ENCODE peak calls at places on chromosomes 2 and 18, in four cellular contexts. H is astrocyte of the cerebellum, U is GM13976, M is pancreas. R is an unnamed sample.

GRCh38 chr2:182182436-182182835 is 196.8 kb downstream of the PPP1R1C start:
- DNase-seq in H (peak), U (no peak), M (no peak), R (no peak)

GRCh38 chr18:32469190-32469611 is 1.5 kb downstream of the GAREM1 start:
- DNase-seq in H (no peak), U (peak), M (peak), R (no peak)

GRCh38 chr18:36025025-36025424 is 42.3 kb downstream of the RPRD1A start:
- DNase-seq in H (no peak), U (no peak), M (no peak), R (no peak)

GRCh38 chr2:63827749-63828148 is 13.9 kb upstream of the UGP2 start:
- DNase-seq in H (peak), U (no peak), M (no peak), R (no peak)

GRCh38 chr2:160207804-160208661 is 8.0 kb upstream of the ITGB6 start:
- DNase-seq in H (peak), U (no peak), M (peak), R (no peak)

GRCh38 chr2:196244966-196245365 is 73.6 kb upstream of the STK17B start:
- DNase-seq in H (no peak), U (no peak), M (no peak), R (no peak)

GRCh38 chr2:31260870-31261269 is 26.9 kb downstream of the EHD3 start:
- DNase-seq in H (no peak), U (no peak), M (no peak), R (no peak)

GRCh38 chr2:216621292-216621691 is 11.9 kb upstream of the IGFBP2 start:
- DNase-seq in H (no peak), U (no peak), M (no peak), R (no peak)

GRCh38 chr2:105361132-105361889 is 24.0 kb downstream of the C2orf49 start:
- DNase-seq in H (no peak), U (no peak), M (no peak), R (no peak)

GRCh38 chr2:110114007-110114591 is 1.5 kb downstream of the MALL start:
- DNase-seq in H (no peak), U (no peak), M (no peak), R (no peak)

GRCh38 chr18:76977681-76978234 is 154.8 kb downstream of the MBP start:
- DNase-seq in H (no peak), U (no peak), M (peak), R (no peak)

GRCh38 chr2:215843579-215843978 is 169.8 kb downstream of the MREG start:
- DNase-seq in H (peak), U (no peak), M (no peak), R (no peak)

GRCh38 chr18:49362431-49362830 is 98.0 kb downstream of the DYM start:
- DNase-seq in H (no peak), U (no peak), M (no peak), R (no peak)

GRCh38 chr2:96878796-96879544 is 9.1 kb upstream of the SEMA4C start:
- DNase-seq in H (no peak), U (no peak), M (no peak), R (no peak)

GRCh38 chr2:11745613-11746375 is 638 bp upstream of the LPIN1 start:
- DNase-seq in H (no peak), U (no peak), M (no peak), R (no peak)

GRCh38 chr2:199404841-199405240 is 52.9 kb downstream of the SATB2 start:
- DNase-seq in H (peak), U (no peak), M (no peak), R (no peak)

GRCh38 chr18:13260927-13261471 is 42.4 kb downstream of the LDLRAD4 start:
- DNase-seq in H (no peak), U (no peak), M (no peak), R (no peak)

GRCh38 chr18:64244571-64244970 is 95.7 kb upstream of the LINC00305 start:
- DNase-seq in H (no peak), U (no peak), M (no peak), R (no peak)

GRCh38 chr2:190746971-190747761 is 98.3 kb downstream of the NAB1 start:
- DNase-seq in H (no peak), U (no peak), M (no peak), R (no peak)

GRCh38 chr2:7430869-7431641 is 513.8 kb downstream of the RNF144A start:
- DNase-seq in H (no peak), U (peak), M (peak), R (no peak)

GRCh38 chr2:6883448-6884122 is 6.0 kb downstream of the RSAD2 start:
- DNase-seq in H (no peak), U (no peak), M (no peak), R (no peak)

GRCh38 chr18:80198391-80198790 is 48.9 kb downstream of the PARD6G start:
- DNase-seq in H (no peak), U (no peak), M (no peak), R (no peak)

GRCh38 chr18:70523798-70524182 is 234.9 kb downstream of the SOCS6 start:
- DNase-seq in H (no peak), U (no peak), M (no peak), R (no peak)

GRCh38 chr2:74003494-74004211 is 18.9 kb downstream of the TET3 start:
- DNase-seq in H (no peak), U (no peak), M (peak), R (no peak)

GRCh38 chr2:108621087-108621559 is 86.9 kb downstream of the LIMS1 start:
- DNase-seq in H (no peak), U (peak), M (no peak), R (no peak)

GRCh38 chr2:40450066-40450841 is 1.6 kb downstream of the SLC8A1 start:
- DNase-seq in H (no peak), U (peak), M (no peak), R (no peak)
- TF ChIP-seq CTCF in H (peak), U (no peak), M (no peak), R (no peak)

DNA sequence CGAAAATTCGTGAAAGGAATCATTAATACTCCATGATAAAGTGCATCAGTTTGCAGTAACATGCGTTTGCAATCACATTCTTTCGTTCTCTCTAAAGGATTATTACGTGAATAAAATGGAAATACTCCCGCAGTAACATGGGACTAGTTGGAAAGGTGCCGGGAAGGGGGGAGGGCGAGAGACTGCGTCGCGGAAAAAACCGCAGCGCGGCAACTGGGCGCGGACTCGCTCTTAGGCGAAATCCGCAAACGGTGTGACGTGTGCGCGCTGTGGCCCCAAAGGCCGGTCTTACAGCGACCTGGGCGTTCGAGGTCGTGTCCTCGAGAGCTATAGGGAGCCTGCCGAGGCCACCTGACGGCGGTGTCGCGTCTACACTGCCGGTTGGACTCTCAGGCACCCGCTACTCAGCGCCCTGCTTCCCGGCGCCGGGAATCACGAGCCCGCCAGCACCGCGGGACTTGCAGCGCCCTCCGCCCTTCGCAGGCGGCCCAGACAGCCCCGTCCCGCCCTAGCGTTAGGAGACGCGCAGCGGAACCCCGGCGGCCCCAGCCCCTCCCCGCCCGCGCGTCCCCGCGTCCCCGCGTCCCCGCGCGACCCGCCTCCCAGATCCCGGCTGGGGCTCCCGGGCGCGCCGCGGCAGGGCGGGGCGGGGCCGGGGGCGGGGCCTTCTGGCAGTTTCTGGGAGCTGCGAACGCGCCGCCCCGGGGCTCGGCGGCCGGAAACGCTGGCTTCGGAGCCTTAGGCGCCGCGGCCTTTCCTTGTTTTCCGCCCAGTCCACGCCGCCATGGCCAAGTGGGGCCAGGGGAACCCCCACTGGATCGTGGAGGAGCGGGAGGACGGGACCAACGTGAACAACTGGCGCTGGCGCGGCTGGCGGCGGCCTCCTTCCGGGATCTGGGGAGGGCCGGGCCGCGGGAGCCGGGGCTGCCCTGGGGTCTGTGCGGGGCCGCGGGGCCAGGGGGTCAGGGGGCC is 15.1 kb downstream of the C2orf74 start:
- DNase-seq in H (peak), U (peak), M (peak), R (peak)
- TF ChIP-seq CTCF in H (no peak), U (no peak), M (no peak), R (no peak)

DNA sequence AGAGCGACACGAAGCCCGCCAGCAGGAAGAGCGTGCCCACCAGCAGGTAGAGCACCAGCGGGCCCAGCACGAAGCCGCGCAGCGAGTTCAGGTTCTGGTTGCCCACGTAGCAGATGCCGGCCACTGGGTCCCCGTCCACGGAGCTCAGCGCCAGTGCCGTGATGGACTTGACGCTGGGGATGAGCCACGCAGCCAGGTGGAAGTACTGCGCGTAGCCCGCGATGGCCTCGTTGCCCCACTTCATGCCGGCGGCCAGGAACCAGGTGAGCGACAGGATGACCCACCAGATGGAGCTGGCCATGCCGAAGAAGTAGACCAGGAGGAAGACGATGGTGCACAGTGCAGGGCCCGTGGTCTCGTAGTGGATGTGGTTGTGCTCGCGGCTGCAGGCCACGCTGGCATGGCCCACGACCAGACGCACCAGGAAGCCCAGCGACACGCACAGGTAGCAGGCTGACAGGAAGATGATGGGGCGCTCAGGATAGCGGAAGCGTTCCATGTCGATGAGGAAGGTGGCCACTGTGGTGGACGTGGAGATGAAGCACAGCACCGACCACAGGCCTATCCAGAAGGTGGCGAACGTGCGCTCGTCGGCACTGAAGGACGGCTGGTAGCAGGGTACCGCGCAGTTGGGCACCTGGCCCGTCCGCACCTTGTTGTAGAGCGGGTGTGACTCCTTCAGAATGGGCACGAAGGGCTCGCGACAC is 2.1 kb downstream of the FZD5 start:
- DNase-seq in H (no peak), U (no peak), M (peak), R (no peak)
- TF ChIP-seq CTCF in H (peak), U (peak), M (no peak), R (no peak)

GRCh38 chr18:37533647-37534565 is 31.7 kb downstream of the CELF4 start:
- DNase-seq in H (no peak), U (no peak), M (no peak), R (no peak)
- TF ChIP-seq CTCF in H (peak), U (no peak), M (no peak), R (no peak)

DNA sequence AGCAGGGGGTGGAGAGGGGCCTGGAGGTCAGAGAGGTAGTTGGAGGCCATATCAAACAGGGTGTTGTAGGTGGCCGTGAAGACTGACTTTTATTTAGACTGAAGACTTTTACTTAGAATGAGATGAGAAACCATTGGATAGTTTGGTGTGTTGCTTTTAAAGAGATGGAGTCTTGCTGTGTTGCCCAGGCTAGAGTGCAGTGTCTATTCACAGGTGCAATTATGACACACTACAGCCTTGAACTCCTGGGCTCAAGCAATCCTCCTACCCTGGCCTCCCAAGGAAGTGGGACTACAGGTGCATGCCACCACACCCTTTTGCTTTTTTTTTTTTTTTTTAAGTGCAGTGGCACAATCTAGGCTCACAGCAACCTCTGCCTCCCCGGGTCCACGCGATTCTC is 2.5 kb upstream of the LRPPRC start:
- DNase-seq in H (no peak), U (no peak), M (no peak), R (no peak)
- TF ChIP-seq CTCF in H (no peak), U (no peak), M (no peak), R (no peak)

DNA sequence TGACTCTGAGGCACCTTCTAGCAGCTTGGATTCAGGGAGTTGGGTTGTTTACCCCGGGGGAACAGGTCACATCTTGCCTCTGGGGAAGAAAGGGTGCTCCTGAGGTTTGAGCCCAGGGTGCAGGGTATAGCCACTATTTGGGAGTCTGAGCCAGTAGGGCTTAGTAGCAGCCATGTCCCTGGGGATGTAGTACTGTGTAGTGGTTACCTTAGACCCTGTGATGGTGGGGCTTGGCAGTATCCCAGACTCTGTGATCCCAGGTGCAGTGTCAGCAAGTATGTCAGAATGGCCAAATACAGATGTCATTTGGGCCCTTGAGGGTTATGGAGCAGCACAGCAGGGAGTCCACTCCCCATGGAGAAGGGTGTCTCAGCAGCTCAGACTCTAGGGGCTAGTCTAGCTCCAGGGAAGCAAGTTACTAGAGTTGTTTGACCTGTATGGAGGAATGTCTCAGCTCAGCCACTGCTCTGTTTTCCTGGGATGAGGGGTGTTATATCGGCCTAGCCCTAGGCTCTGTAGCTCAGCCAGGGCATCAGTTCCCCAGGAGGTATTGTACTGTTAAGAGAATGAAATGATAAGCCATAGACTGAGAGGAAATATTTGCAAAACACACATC is 151.3 kb downstream of the UBR3 start:
- DNase-seq in H (no peak), U (no peak), M (no peak), R (no peak)
- TF ChIP-seq CTCF in H (no peak), U (no peak), M (no peak), R (no peak)

GRCh38 chr2:68294913-68295312 is 24.8 kb downstream of the CNRIP1 start:
- DNase-seq in H (no peak), U (no peak), M (no peak), R (no peak)

GRCh38 chr2:68293024-68293423 is 26.7 kb downstream of the CNRIP1 start:
- DNase-seq in H (no peak), U (no peak), M (no peak), R (no peak)

GRCh38 chr2:68292108-68292710 is 27.5 kb downstream of the CNRIP1 start:
- DNase-seq in H (peak), U (peak), M (no peak), R (no peak)

GRCh38 chr2:68295523-68295922 is 24.2 kb downstream of the CNRIP1 start:
- DNase-seq in H (no peak), U (peak), M (no peak), R (no peak)

GRCh38 chr2:68294187-68294586 is 25.6 kb downstream of the CNRIP1 start:
- DNase-seq in H (no peak), U (no peak), M (no peak), R (no peak)
- TF ChIP-seq CTCF in H (no peak), U (no peak), M (no peak), R (no peak)

DNA sequence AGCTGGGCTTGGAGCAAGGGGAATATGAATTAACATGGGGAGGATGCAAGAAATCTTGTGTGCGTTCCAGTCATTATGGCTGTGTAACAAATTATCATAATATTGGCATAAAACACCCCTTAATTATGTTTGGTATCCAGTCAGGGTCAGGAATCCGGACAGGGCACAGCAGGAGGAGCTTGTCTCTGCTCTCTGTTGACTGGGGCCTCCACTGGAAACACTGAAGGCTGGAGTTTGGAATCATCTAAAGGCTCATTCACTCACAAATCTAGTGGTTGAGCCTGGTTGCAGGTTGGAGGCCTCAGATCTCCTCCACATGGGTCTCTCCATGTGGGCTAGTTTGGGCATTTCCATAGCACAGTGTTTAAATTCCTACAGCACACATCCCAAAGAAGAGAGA is 128.3 kb downstream of the ZFP36L2 start:
- DNase-seq in H (no peak), U (no peak), M (no peak), R (no peak)
- TF ChIP-seq CTCF in H (no peak), U (no peak), M (no peak), R (no peak)

DNA sequence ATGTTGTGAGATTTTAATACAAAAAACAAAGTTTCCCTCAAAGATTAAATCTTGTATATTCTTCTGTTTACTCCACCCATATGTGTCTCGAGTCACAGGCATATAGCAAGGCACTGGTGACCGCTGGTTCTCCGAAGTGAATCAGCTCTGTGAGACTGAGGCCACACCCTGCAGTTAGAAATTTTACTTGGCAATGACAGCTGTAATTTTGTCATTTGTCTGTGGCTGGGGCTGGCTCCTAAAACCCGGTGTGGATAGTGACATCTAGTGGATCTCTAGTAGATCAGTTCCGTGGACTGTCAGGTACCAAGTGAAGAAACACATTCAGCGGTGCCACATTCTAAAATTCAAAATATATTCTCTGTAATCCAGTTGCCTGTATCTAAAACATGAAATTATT is 278.0 kb downstream of the NEDD4L start:
- DNase-seq in H (peak), U (peak), M (peak), R (peak)
- TF ChIP-seq CTCF in H (peak), U (peak), M (peak), R (peak)

R was measured in D721Med.